ENCODE peak calls at places on chromosomes 7 and 10, in ten cellular contexts. B is thoracic aorta; C is CD4-positive, alpha-beta T cell; P is activated CD4-positive, alpha-beta T cell treated with anti-CD3 and anti-CD28 coated beads, Interleukin-2, amount 10 ng/mL, durations not matched to agents 7 days and 5 days; Y is fibroblast of pulmonary artery; Z is HuH-7; T is GM06990; K is mammary epithelial cell; R is natural killer cell; A is T-cell. N is an unnamed sample.

GRCh38 chr10:2839081-2839725 is 228.1 kb upstream of the PFKP start:
- DNase-seq in C (no peak), R (no peak), A (no peak), K (peak), P (peak), T (no peak), Z (peak), B (no peak), Y (peak), N (peak)

GRCh38 chr7:46969303-46970130 is 612.4 kb downstream of the TNS3 start:
- DNase-seq in B (no peak), T (no peak), K (peak), Y (peak), R (no peak), A (no peak), Z (no peak), P (no peak), C (no peak), N (no peak)

GRCh38 chr7:408651-409343 is 110.8 kb downstream of the PDGFA start:
- DNase-seq in R (no peak), A (no peak), K (no peak), Y (no peak), P (no peak), Z (no peak), T (no peak), C (no peak), B (no peak), N (peak)

GRCh38 chr7:122010116-122010515 is 133.9 kb downstream of the AASS start:
- DNase-seq in Y (no peak), A (no peak), T (no peak), K (no peak), Z (no peak), B (no peak), R (no peak), C (no peak), P (no peak), N (no peak)

GRCh38 chr10:86960863-86961434 is 2.5 kb downstream of the SNCG start:
- DNase-seq in R (no peak), P (no peak), A (no peak), B (peak), C (no peak), Z (no peak), K (no peak), Y (no peak), T (no peak), N (no peak)

GRCh38 chr7:25931156-25931555 is 220.8 kb upstream of the NFE2L3 start:
- DNase-seq in R (no peak), T (no peak), A (no peak), C (no peak), K (no peak), P (no peak), Y (no peak), Z (no peak), B (no peak), N (no peak)

GRCh38 chr7:38040831-38041230 is 120.4 kb downstream of the EPDR1 start:
- DNase-seq in C (no peak), P (no peak), B (no peak), A (no peak), T (no peak), Z (no peak), R (no peak), Y (no peak), K (peak), N (no peak)

GRCh38 chr10:97810476-97810875 is 38.7 kb upstream of the SFRP5 start:
- DNase-seq in T (no peak), K (peak), C (no peak), Y (peak), R (no peak), P (no peak), A (no peak), B (no peak), Z (no peak), N (no peak)